ENCODE peak calls at places on chromosome 1, in five cellular contexts. V is kidney tubule cell, O is IMR-90, X is M059J, W is right cardiac atrium. U is an unnamed sample.

GRCh38 chr1:64043976-64044375 is 159.4 kb upstream of the UBE2U start:
- DNase-seq in V (no peak), O (peak), X (peak), W (no peak), U (no peak)

GRCh38 chr1:151846062-151846568 is 6.5 kb upstream of the C2CD4D start:
- DNase-seq in V (peak), O (peak), X (peak), W (peak), U (no peak)

GRCh38 chr1:233114159-233114558 is 163.7 kb downstream of the NTPCR start:
- DNase-seq in V (peak), O (peak), X (peak), W (no peak), U (no peak)

GRCh38 chr1:55833452-55834160 is 618.4 kb upstream of the USP24 start:
- DNase-seq in V (no peak), O (peak), X (peak), W (no peak), U (no peak)

GRCh38 chr1:114135806-114136205 is 17.9 kb downstream of the SYT6 start:
- DNase-seq in V (no peak), O (no peak), X (no peak), W (no peak), U (no peak)

GRCh38 chr1:220992705-220993052 is 113.4 kb downstream of the HLX start:
- DNase-seq in V (no peak), O (no peak), X (no peak), W (no peak), U (no peak)

GRCh38 chr1:95179205-95180001 is 54.6 kb upstream of the RWDD3 start:
- DNase-seq in V (no peak), O (no peak), X (no peak), W (no peak), U (no peak)

GRCh38 chr1:94817697-94818096 is 2.5 kb upstream of the SLC44A3 start:
- DNase-seq in V (no peak), O (no peak), X (no peak), W (no peak), U (no peak)

U was measured in Jurkat, Clone E6-1.